ENCODE peak calls at places on chromosomes 7 and 10, in ten cellular contexts. N is HS-5; H is GM12891; Z is stimulated activated CD8-positive, alpha-beta memory T cell treated with anti-CD3 and anti-CD28 coated beads, Interleukin-2, amount 100 ng/mL, for 48 hours; V is activated T-cell treated with anti-CD3 and anti-CD28 coated beads, Interleukin-2, amount 50 U/mL, for 72 hours; I is heart left ventricle; P is stimulated activated CD4-positive, alpha-beta T cell treated with anti-CD3 and anti-CD28 coated beads, TNF-alpha, amount 100 ng/mL, for 4 hours; Q is fibroblast of pulmonary artery; T is G401; Y is nephron progenitor cell. S is an unnamed sample.

GRCh38 chr7:45189151-45189970 is 31.8 kb downstream of the RAMP3 start:
- DNase-seq in N (no peak), H (no peak), Z (no peak), V (no peak), I (no peak), P (no peak), Q (no peak), T (no peak), Y (no peak), S (no peak)

GRCh38 chr7:134691820-134692705 is 45.4 kb downstream of the BPGM start:
- DNase-seq in N (no peak), H (no peak), Z (no peak), V (no peak), I (no peak), P (no peak), Q (peak; percentile 62), T (no peak), Y (no peak), S (no peak)

GRCh38 chr10:11110499-11110898 is 92.8 kb downstream of the CELF2 start:
- DNase-seq in N (no peak), H (no peak), Z (no peak), V (no peak), I (no peak), P (no peak), Q (no peak), T (peak; percentile 35), Y (no peak), S (peak; percentile 50)

GRCh38 chr7:82511542-82511941 is 68.0 kb upstream of the CACNA2D1 start:
- DNase-seq in N (no peak), H (no peak), Z (no peak), V (no peak), I (no peak), P (no peak), Q (no peak), T (no peak), Y (no peak), S (no peak)

GRCh38 chr10:118594392-118595063 is 920 bp downstream of the PRLHR start:
- DNase-seq in N (no peak), H (no peak), Z (peak; percentile 17), V (peak; percentile 41), I (no peak), P (peak; percentile 3), Q (peak; percentile 57), T (peak; percentile 27), Y (peak; percentile 92), S (no peak)

GRCh38 chr7:156752371-156753297 is 112.1 kb downstream of the RNF32 start:
- DNase-seq in N (no peak), H (no peak), Z (no peak), V (no peak), I (no peak), P (no peak), Q (no peak), T (no peak), Y (peak; percentile 30), S (no peak)

GRCh38 chr7:132999845-133000244 is 82.0 kb downstream of the CHCHD3 start:
- DNase-seq in N (no peak), H (no peak), Z (no peak), V (no peak), I (no peak), P (no peak), Q (no peak), T (no peak), Y (no peak), S (no peak)

GRCh38 chr7:157619753-157620525 is 283.1 kb downstream of the DNAJB6 start:
- DNase-seq in N (no peak), H (no peak), Z (no peak), V (no peak), I (no peak), P (no peak), Q (no peak), T (no peak), Y (no peak), S (no peak)

GRCh38 chr7:142412551-142413193 is 154.8 kb upstream of the PRSS58 start:
- DNase-seq in N (peak; percentile 16), H (peak; percentile 27), Z (no peak), V (peak; percentile 32), I (no peak), P (peak; percentile 6), Q (peak; percentile 61), T (no peak), Y (peak; percentile 27), S (peak; percentile 42)

GRCh38 chr10:96910488-96911395 is 78.6 kb downstream of the LCOR start:
- DNase-seq in N (no peak), H (peak; percentile 28), Z (no peak), V (no peak), I (no peak), P (no peak), Q (peak; percentile 56), T (peak; percentile 40), Y (peak; percentile 6), S (peak; percentile 62)

GRCh38 chr7:117791877-117792780 is 81.1 kb downstream of the CTTNBP2 start:
- DNase-seq in N (no peak), H (no peak), Z (no peak), V (no peak), I (no peak), P (no peak), Q (no peak), T (no peak), Y (no peak), S (peak; percentile 85)

GRCh38 chr10:84342584-84342983 is 14.2 kb downstream of the CCSER2 start:
- DNase-seq in N (no peak), H (no peak), Z (no peak), V (no peak), I (no peak), P (no peak), Q (no peak), T (no peak), Y (no peak), S (no peak)

GRCh38 chr7:112162161-112163020 is 43.8 kb downstream of the DOCK4 start:
- DNase-seq in N (no peak), H (no peak), Z (no peak), V (no peak), I (peak; percentile 60), P (no peak), Q (peak; percentile 92), T (peak; percentile 56), Y (peak; percentile 59), S (peak; percentile 94)

GRCh38 chr7:132472463-132473120 is 103.7 kb downstream of the PLXNA4 start:
- DNase-seq in N (no peak), H (no peak), Z (no peak), V (no peak), I (peak; percentile 78), P (no peak), Q (peak; percentile 50), T (peak; percentile 27), Y (peak; percentile 55), S (no peak)

S was measured in pons.